ENCODE peak calls at places on chromosomes 12 and 14, in nine cellular contexts. X, K, N, J, Z, Y, I, M and D are unnamed samples.

GRCh38 chr12:114220311-114220710 is 185.6 kb downstream of the TBX5 start:
- DNase-seq in Y (no peak), N (no peak), Z (no peak), K (no peak), J (no peak), I (no peak), X (no peak), M (no peak), D (no peak)

GRCh38 chr14:64507376-64508156 is 3.0 kb downstream of the ZBTB1 start:
- DNase-seq in J (no peak), X (peak; percentile 21), Z (peak; percentile 58), N (no peak), Y (no peak), M (no peak), I (no peak), K (no peak), D (no peak)

GRCh38 chr12:113808095-113808951 is 157.8 kb downstream of the RBM19 start:
- DNase-seq in X (no peak), Z (peak; percentile 22), N (no peak), I (no peak), M (no peak), J (no peak), K (no peak), Y (no peak), D (no peak)

GRCh38 chr14:35154016-35154415 is 31.7 kb downstream of the PRORP start:
- DNase-seq in Z (no peak), M (no peak), K (no peak), J (no peak), N (no peak), Y (no peak), X (no peak), I (no peak), D (no peak)

GRCh38 chr12:116609715-116610114 is 50.5 kb downstream of the MAP1LC3B2 start:
- DNase-seq in N (no peak), X (no peak), K (no peak), Y (no peak), Z (no peak), I (no peak), J (no peak), M (no peak), D (no peak)

GRCh38 chr14:87873741-87874140 is 119.2 kb downstream of the GALC start:
- DNase-seq in Z (no peak), Y (no peak), N (no peak), J (no peak), K (no peak), M (no peak), I (no peak), X (no peak), D (no peak)

GRCh38 chr12:6295187-6295811 is 15.2 kb upstream of the PLEKHG6 start:
- DNase-seq in N (no peak), Y (peak; percentile 83), Z (peak; percentile 82), M (peak; percentile 20), J (peak; percentile 69), K (peak; percentile 48), I (no peak), X (peak; percentile 93), D (peak; percentile 75)

GRCh38 chr14:38536376-38537038 is 280.6 kb upstream of the CLEC14A start:
- DNase-seq in X (no peak), M (no peak), K (no peak), N (no peak), J (no peak), Y (no peak), Z (peak; percentile 8), I (no peak), D (no peak)

GRCh38 chr12:95481072-95481471 is 7.1 kb downstream of the METAP2 start:
- DNase-seq in M (no peak), Y (no peak), Z (no peak), N (no peak), J (no peak), K (no peak), X (no peak), I (no peak), D (no peak)

GRCh38 chr14:79971330-79971729 is 240.0 kb downstream of the DIO2 start:
- DNase-seq in Y (no peak), X (no peak), K (no peak), J (no peak), N (no peak), M (no peak), Z (peak; percentile 87), I (no peak), D (no peak)

GRCh38 chr12:67501362-67501761 is 147.2 kb upstream of the DYRK2 start:
- DNase-seq in I (no peak), N (no peak), Y (no peak), K (no peak), Z (no peak), X (no peak), J (no peak), M (no peak), D (no peak)

GRCh38 chr12:2334291-2335088 is 281.7 kb downstream of the CACNA1C start:
- DNase-seq in K (no peak), M (no peak), J (no peak), Y (no peak), Z (no peak), X (no peak), I (no peak), N (no peak), D (no peak)

GRCh38 chr12:2335517-2335916 is 282.7 kb downstream of the CACNA1C start:
- DNase-seq in J (no peak), K (no peak), N (no peak), Z (peak; percentile 37), Y (no peak), X (no peak), I (no peak), M (no peak), D (no peak)

GRCh38 chr12:2335109-2335508 is 282.3 kb downstream of the CACNA1C start:
- DNase-seq in K (no peak), Z (no peak), M (no peak), I (no peak), N (no peak), J (no peak), Y (no peak), X (no peak), D (no peak)

GRCh38 chr12:2337031-2338010 is 284.5 kb downstream of the CACNA1C start:
- DNase-seq in J (no peak), X (no peak), I (no peak), K (no peak), Y (no peak), M (no peak), N (no peak), Z (no peak), D (no peak)

DNA sequence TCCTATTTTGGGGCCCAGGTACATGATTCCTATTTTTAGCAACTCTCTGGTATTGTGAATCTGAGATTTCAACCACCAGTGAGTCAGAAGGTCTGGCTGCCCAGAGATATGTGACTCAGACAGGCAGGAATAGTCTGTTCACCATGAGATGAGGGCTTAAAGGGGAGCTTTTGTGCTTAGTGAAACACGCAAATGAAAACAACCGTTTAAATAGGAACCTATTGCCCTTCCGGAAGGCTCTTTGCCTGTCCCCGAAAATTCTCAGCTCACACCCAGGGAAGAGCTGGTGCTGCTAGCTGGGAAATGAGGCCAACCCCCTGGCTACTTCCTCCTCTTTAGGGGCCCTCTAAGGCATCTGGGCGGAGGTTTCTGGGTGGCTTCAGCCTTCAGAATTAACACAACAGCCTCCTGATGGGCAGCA is 283.6 kb downstream of the CACNA1C start:
- DNase-seq in X (no peak), J (peak; percentile 75), Z (peak; percentile 97), N (no peak), Y (no peak), I (no peak), K (no peak), M (no peak), D (no peak)
- H3K27ac ChIP-seq in X (no peak overlapping the region), J (peak overlapping the region; percentile 98), Z (peak overlapping the region; percentile 70), N (peak overlapping the region; percentile 76), Y (peak overlapping the region; percentile 83), I (peak overlapping the region; percentile 57), K (peak overlapping the region; percentile 1), M (no peak overlapping the region), D (peak overlapping the region; percentile 67)

GRCh38 chr12:124286946-124287345 is 7.9 kb upstream of the RFLNA start:
- DNase-seq in J (no peak), N (no peak), X (no peak), Y (no peak), M (no peak), K (no peak), Z (no peak), I (no peak), D (no peak)

GRCh38 chr12:124286414-124286813 is 8.5 kb upstream of the RFLNA start:
- DNase-seq in X (no peak), I (no peak), Z (no peak), K (no peak), N (no peak), M (no peak), J (no peak), Y (peak; percentile 39), D (no peak)

GRCh38 chr12:124283326-124283725 is 11.6 kb upstream of the RFLNA start:
- DNase-seq in M (no peak), N (no peak), Z (no peak), I (no peak), X (no peak), Y (no peak), J (no peak), K (no peak), D (no peak)

GRCh38 chr12:124281309-124281708 is 13.6 kb upstream of the RFLNA start:
- DNase-seq in Y (no peak), J (no peak), N (no peak), K (no peak), X (no peak), I (no peak), Z (no peak), M (no peak), D (no peak)

DNA sequence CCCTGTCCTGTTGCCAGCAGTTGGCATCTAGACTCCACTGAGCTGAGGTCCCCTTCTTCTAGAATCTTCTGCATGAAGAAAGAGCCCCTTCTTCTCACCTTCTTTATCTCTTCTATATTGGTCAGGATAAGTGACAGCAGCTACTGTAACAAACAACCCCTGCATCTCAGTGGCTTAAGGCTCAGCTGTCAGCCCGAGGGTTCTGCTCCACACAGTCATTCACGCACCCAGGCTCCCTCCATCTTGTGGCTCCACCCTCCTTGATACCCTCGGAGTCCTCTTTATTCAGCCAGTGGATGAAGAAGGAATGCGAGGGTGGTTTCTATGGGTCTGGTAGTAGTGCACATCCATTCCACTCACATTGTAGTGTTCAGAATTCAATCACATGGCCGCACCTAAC is 10.5 kb upstream of the RFLNA start:
- DNase-seq in I (no peak), X (no peak), Y (no peak), M (no peak), Z (no peak), N (no peak), K (no peak), J (no peak), D (no peak)
- TF ChIP-seq POLR2A in I (no peak), X (no peak), Y (no peak), M (no peak), Z (no peak), N (no peak), K (no peak), J (no peak), D (no peak)

GRCh38 chr14:99870617-99871016 is 77.4 kb downstream of the EML1 start:
- DNase-seq in M (no peak), Y (no peak), Z (no peak), X (no peak), I (no peak), K (no peak), N (no peak), J (no peak), D (no peak)
- H3K27ac ChIP-seq in M (no peak overlapping the region), Y (no peak overlapping the region), Z (no peak overlapping the region), X (no peak overlapping the region), I (no peak overlapping the region), K (no peak overlapping the region), N (no peak overlapping the region), J (no peak overlapping the region), D (no peak overlapping the region)

GRCh38 chr12:47904647-47905312 is at the start of gene VDR:
- DNase-seq in Z (peak; percentile 65), I (peak; percentile 88), X (peak; percentile 89), M (peak; percentile 80), N (peak; percentile 42), J (peak; percentile 87), Y (peak; percentile 88), K (peak; percentile 83), D (peak; percentile 85)
- TF ChIP-seq POLR2A in Z (no peak), I (peak; percentile 30), X (peak; percentile 21), M (no peak), N (peak; percentile 52), J (peak; percentile 56), Y (peak; percentile 93), K (no peak), D (no peak)